ENCODE peak calls at places on chromosomes 2 and 18, in five cellular contexts. One of them, this sample, is unnamed. For H3K4me1, the result is how much of the 10 kb centered on the place peaks cover.

GRCh38 chr2:48459921-48460320 is 70.0 kb upstream of the STON1 start:
- DNase-seq in thoracic aorta: no peak
- DNase-seq in GM23338: peak
- DNase-seq in right lobe of liver: no peak
- DNase-seq in neural progenitor cell: no peak
- DNase-seq in this sample: no peak

GRCh38 chr2:3666613-3666975 is 8.6 kb downstream of the ALLC start:
- DNase-seq in thoracic aorta: no peak
- DNase-seq in GM23338: no peak
- DNase-seq in right lobe of liver: no peak
- DNase-seq in neural progenitor cell: no peak
- DNase-seq in this sample: no peak

GRCh38 chr2:37472959-37473358 is 128.5 kb downstream of the QPCT start:
- DNase-seq in thoracic aorta: no peak
- DNase-seq in GM23338: peak
- DNase-seq in right lobe of liver: peak
- DNase-seq in neural progenitor cell: no peak
- DNase-seq in this sample: no peak

GRCh38 chr18:80245781-80246655 is 1.3 kb downstream of the PARD6G start:
- DNase-seq in thoracic aorta: no peak
- DNase-seq in GM23338: peak
- DNase-seq in right lobe of liver: no peak
- DNase-seq in neural progenitor cell: peak
- DNase-seq in this sample: peak

GRCh38 chr2:43159797-43160196 is 66.6 kb downstream of the ZFP36L2 start:
- DNase-seq in thoracic aorta: no peak
- DNase-seq in GM23338: no peak
- DNase-seq in right lobe of liver: no peak
- DNase-seq in neural progenitor cell: no peak
- DNase-seq in this sample: no peak

GRCh38 chr18:12041561-12041960 is 52.1 kb upstream of the ANKRD62 start:
- DNase-seq in thoracic aorta: no peak
- DNase-seq in GM23338: no peak
- DNase-seq in right lobe of liver: no peak
- DNase-seq in neural progenitor cell: no peak
- DNase-seq in this sample: no peak

GRCh38 chr2:9110893-9111569 is 95.6 kb upstream of the ASAP2 start:
- DNase-seq in thoracic aorta: no peak
- DNase-seq in GM23338: peak
- DNase-seq in right lobe of liver: no peak
- DNase-seq in neural progenitor cell: peak
- DNase-seq in this sample: no peak

GRCh38 chr2:174634130-174635014 is 36.8 kb upstream of the WIPF1 start:
- DNase-seq in thoracic aorta: no peak
- DNase-seq in GM23338: no peak
- DNase-seq in right lobe of liver: no peak
- DNase-seq in neural progenitor cell: no peak
- DNase-seq in this sample: no peak

GRCh38 chr2:20346565-20347127 is 4.0 kb downstream of the PUM2 start:
- DNase-seq in thoracic aorta: no peak
- DNase-seq in GM23338: no peak
- DNase-seq in right lobe of liver: no peak
- DNase-seq in neural progenitor cell: no peak
- DNase-seq in this sample: no peak

GRCh38 chr2:107266555-107266954 is 380.6 kb upstream of the ST6GAL2 start:
- DNase-seq in thoracic aorta: no peak
- DNase-seq in GM23338: no peak
- DNase-seq in right lobe of liver: no peak
- DNase-seq in neural progenitor cell: no peak
- DNase-seq in this sample: no peak

GRCh38 chr2:67752964-67753363 is 309.8 kb downstream of the C1D start:
- DNase-seq in thoracic aorta: no peak
- DNase-seq in GM23338: no peak
- DNase-seq in right lobe of liver: no peak
- DNase-seq in neural progenitor cell: no peak
- DNase-seq in this sample: no peak

GRCh38 chr2:48356701-48357322 is 173.1 kb upstream of the STON1 start:
- DNase-seq in thoracic aorta: no peak
- DNase-seq in GM23338: peak
- DNase-seq in right lobe of liver: no peak
- DNase-seq in neural progenitor cell: no peak
- DNase-seq in this sample: no peak

GRCh38 chr2:239372835-239373234 is 28.0 kb downstream of the HDAC4 start:
- DNase-seq in thoracic aorta: no peak
- DNase-seq in GM23338: no peak
- DNase-seq in right lobe of liver: no peak
- DNase-seq in neural progenitor cell: no peak
- DNase-seq in this sample: no peak

GRCh38 chr2:213691351-213691750 is 407.1 kb downstream of the SPAG16 start:
- DNase-seq in thoracic aorta: no peak
- DNase-seq in GM23338: no peak
- DNase-seq in right lobe of liver: no peak
- DNase-seq in neural progenitor cell: no peak
- DNase-seq in this sample: no peak

GRCh38 chr18:31120594-31120993 is 18.4 kb upstream of the DSC2 start:
- DNase-seq in thoracic aorta: no peak
- DNase-seq in GM23338: no peak
- DNase-seq in right lobe of liver: no peak
- DNase-seq in neural progenitor cell: no peak
- DNase-seq in this sample: no peak

GRCh38 chr2:203867561-203868200 is at the start of gene CTLA4:
- DNase-seq in thoracic aorta: no peak
- DNase-seq in GM23338: no peak
- DNase-seq in right lobe of liver: no peak
- DNase-seq in neural progenitor cell: no peak
- DNase-seq in this sample: no peak

GRCh38 chr2:237132799-237133198 is 47.1 kb downstream of the COPS8 start:
- DNase-seq in thoracic aorta: no peak
- DNase-seq in GM23338: peak
- DNase-seq in right lobe of liver: no peak
- DNase-seq in neural progenitor cell: peak
- DNase-seq in this sample: no peak

GRCh38 chr18:54205951-54206350 is 18.5 kb downstream of the MBD2 start:
- DNase-seq in thoracic aorta: no peak
- DNase-seq in GM23338: no peak
- DNase-seq in right lobe of liver: no peak
- DNase-seq in neural progenitor cell: no peak
- DNase-seq in this sample: no peak

GRCh38 chr2:165627463-165627862 is 158.0 kb downstream of the CSRNP3 start:
- DNase-seq in thoracic aorta: no peak
- DNase-seq in GM23338: no peak
- DNase-seq in right lobe of liver: no peak
- DNase-seq in neural progenitor cell: no peak
- DNase-seq in this sample: no peak

GRCh38 chr2:172709566-172710291 is 25.9 kb upstream of the RAPGEF4 start:
- DNase-seq in thoracic aorta: no peak
- DNase-seq in GM23338: no peak
- DNase-seq in right lobe of liver: no peak
- DNase-seq in neural progenitor cell: no peak
- DNase-seq in this sample: no peak

GRCh38 chr2:8090748-8091700 is 590.8 kb upstream of the ID2 start:
- DNase-seq in thoracic aorta: peak
- DNase-seq in GM23338: no peak
- DNase-seq in right lobe of liver: peak
- DNase-seq in neural progenitor cell: no peak
- DNase-seq in this sample: peak

GRCh38 chr2:239381709-239382134 is 19.1 kb downstream of the HDAC4 start:
- DNase-seq in thoracic aorta: no peak
- DNase-seq in GM23338: peak
- DNase-seq in right lobe of liver: no peak
- DNase-seq in neural progenitor cell: no peak
- DNase-seq in this sample: peak

DNA sequence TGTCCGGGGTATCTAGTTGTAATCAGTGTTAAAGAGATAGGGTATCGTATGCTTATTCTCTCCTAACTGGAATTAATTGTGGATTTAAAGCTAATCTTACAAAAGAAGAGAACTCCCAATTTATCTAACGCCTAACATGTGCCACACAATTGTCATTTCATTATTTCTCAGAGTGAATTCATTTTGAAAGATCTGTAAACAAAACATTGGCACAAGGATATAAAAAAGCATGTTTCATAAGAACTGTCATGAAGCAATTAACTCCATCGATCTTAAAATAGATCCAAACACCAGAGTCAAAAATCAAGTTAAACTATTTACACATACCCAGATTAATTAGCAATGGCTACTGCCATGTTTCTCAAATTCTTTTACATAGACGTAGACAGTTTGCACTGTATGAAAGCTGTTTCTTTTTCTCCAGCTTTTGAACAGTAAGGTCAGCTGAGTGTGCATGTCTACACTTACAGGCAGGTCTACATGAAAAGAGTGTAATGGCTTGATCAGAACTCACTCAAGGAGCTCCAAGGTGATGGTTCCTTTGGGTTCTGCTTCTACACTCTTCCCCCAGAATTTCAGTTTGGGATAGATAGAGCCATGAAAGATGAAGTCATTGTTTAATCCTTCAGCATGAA is 38.8 kb downstream of the CABYR start:
- DNase-seq in thoracic aorta: no peak
- DNase-seq in GM23338: no peak
- DNase-seq in right lobe of liver: no peak
- DNase-seq in neural progenitor cell: no peak
- DNase-seq in this sample: no peak
- H3K27ac ChIP-seq in thoracic aorta: no peak
- H3K27ac ChIP-seq in GM23338: peak
- H3K27ac ChIP-seq in right lobe of liver: no peak
- H3K27ac ChIP-seq in neural progenitor cell: peak
- H3K27ac ChIP-seq in this sample: no peak

GRCh38 chr2:176494949-176495353 is 225.7 kb downstream of the MTX2 start:
- DNase-seq in thoracic aorta: no peak
- DNase-seq in GM23338: no peak
- DNase-seq in right lobe of liver: peak
- DNase-seq in neural progenitor cell: no peak
- DNase-seq in this sample: peak

GRCh38 chr2:176491172-176491904 is 222.1 kb downstream of the MTX2 start:
- DNase-seq in thoracic aorta: no peak
- DNase-seq in GM23338: peak
- DNase-seq in right lobe of liver: no peak
- DNase-seq in neural progenitor cell: no peak
- DNase-seq in this sample: peak

GRCh38 chr2:176492583-176492982 is 223.3 kb downstream of the MTX2 start:
- DNase-seq in thoracic aorta: no peak
- DNase-seq in GM23338: no peak
- DNase-seq in right lobe of liver: no peak
- DNase-seq in neural progenitor cell: no peak
- DNase-seq in this sample: no peak

GRCh38 chr2:176493909-176494308 is 224.7 kb downstream of the MTX2 start:
- DNase-seq in thoracic aorta: no peak
- DNase-seq in GM23338: no peak
- DNase-seq in right lobe of liver: no peak
- DNase-seq in neural progenitor cell: no peak
- DNase-seq in this sample: no peak

DNA sequence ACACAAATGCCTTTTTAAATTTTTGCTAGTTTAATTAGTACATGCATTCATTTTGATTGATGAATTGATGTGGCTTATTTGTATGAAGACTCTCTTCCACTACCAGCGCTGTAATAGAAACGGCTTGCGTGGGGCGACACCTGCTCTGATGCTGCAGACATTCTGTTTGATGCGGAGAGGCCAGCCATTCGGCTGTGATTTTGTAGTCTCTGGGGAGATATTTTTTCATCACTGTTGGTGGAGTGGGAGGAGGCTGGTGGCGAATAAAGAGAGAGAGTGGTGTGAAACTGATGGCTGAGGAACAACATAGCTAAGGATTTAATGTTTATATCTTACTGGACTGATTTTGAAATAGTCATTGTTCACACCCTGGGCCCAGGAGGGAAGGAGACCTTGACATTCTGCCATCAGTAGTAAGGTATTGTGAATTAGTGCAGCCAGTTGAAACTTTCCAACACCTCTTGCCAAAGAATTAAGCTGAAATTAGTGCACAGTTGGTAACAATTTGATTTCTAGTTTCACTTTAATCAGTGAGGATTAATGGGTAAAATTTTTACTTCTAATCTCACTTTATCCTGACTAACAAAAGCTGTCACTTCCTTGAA is 224.1 kb downstream of the MTX2 start:
- DNase-seq in thoracic aorta: no peak
- DNase-seq in GM23338: no peak
- DNase-seq in right lobe of liver: no peak
- DNase-seq in neural progenitor cell: no peak
- DNase-seq in this sample: no peak
- H3K4me1 ChIP-seq in thoracic aorta: under half
- H3K4me1 ChIP-seq in GM23338: under half
- H3K4me1 ChIP-seq in right lobe of liver: under half
- H3K4me1 ChIP-seq in neural progenitor cell: under half
- H3K4me1 ChIP-seq in this sample: half or more

DNA sequence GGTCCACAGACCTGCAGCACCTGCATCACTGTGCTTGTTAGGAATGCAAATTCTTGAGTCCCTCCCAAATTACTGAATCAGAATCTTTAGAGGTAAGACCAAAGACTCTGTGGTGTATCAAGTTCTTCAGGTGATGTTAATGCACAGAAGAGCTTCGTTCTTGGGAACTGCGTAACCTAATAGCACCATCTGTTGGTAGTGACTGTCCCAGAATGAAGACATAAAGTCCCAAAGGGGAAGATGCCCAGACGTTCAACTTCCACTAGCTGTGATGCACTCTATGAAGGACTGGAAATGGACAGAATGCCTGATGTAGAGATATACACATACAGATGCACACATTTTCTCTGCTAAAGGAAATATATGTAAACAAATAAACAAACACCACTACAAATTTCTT is 576.0 kb downstream of the LRP1B start:
- DNase-seq in thoracic aorta: no peak
- DNase-seq in GM23338: peak
- DNase-seq in right lobe of liver: no peak
- DNase-seq in neural progenitor cell: peak
- DNase-seq in this sample: no peak
- TF ChIP-seq CTCF in thoracic aorta: no peak
- TF ChIP-seq CTCF in GM23338: peak
- TF ChIP-seq CTCF in right lobe of liver: peak
- TF ChIP-seq CTCF in neural progenitor cell: peak
- TF ChIP-seq CTCF in this sample: no peak

DNA sequence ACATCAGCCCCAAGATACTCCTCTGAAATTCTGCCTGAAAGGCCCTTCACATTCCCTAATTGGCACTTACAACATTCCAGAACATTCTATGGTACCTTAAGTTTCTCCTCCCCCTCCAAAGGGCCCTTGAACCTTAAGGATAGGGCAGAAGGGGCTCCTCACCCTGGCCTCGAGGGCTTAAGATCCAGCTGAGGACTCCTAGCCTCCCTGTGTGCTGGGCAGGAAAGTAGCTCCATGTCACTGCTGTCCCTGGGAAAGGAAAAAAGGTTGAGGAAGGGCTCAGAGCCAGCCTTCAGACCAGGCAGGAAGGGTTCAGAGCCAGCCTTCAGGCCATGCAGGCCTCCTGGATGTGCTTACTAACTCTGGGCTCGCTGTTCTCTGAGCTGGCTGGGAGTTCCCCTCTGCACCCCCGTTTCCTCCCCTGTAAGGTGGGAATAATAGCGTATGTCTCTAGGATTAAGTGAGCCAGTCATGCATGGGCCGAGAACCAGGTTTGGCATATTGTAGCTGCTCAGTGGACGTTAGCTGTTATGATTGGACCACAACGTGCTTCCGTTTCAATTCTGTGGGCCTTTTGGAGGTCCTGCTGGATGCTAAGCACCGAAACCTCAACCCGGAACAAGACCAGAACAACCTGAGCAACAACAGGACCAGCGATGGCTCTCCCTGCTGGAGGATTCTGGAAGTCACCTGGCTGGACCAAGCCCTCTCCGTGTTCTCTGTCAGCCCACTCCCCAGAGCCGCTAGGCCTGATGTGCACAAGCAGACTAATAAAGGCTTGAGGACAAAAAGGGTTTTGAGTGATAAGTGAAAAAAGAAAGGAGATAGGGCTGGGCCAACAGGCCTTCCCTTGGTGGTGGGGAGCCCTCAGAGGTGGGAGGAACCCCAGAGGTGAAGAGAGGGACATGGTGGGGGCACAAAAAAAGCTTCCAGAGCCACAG is 1.0 kb upstream of the B3GNT7 start:
- DNase-seq in thoracic aorta: no peak
- DNase-seq in GM23338: peak
- DNase-seq in right lobe of liver: no peak
- DNase-seq in neural progenitor cell: peak
- DNase-seq in this sample: no peak
- H3K27ac ChIP-seq in thoracic aorta: peak
- H3K27ac ChIP-seq in GM23338: peak
- H3K27ac ChIP-seq in right lobe of liver: no peak
- H3K27ac ChIP-seq in neural progenitor cell: no peak
- H3K27ac ChIP-seq in this sample: no peak

This sample was measured in suprapubic skin.